ENCODE peak calls at places on chromosomes 16 and 17, in eight cellular contexts. Q is left lung; K is progenitor cell of endocrine pancreas; N is neural progenitor cell; B is GM10248; U is CD8-positive, alpha-beta T cell; H is cardiac muscle cell; M is GM13977. Y is an unnamed sample.

GRCh38 chr17:11363575-11363974 is 122.6 kb downstream of the SHISA6 start:
- DNase-seq in Q (no peak), K (no peak), N (no peak), B (no peak), U (no peak), H (no peak), M (no peak), Y (no peak)

GRCh38 chr17:9941305-9941704 is 36.2 kb upstream of the RCVRN start:
- DNase-seq in Q (no peak), K (no peak), N (no peak), B (no peak), U (no peak), H (no peak), M (no peak), Y (no peak)

GRCh38 chr17:82247856-82248671 is 19.2 kb downstream of the SLC16A3 start:
- DNase-seq in Q (peak), K (no peak), N (no peak), B (no peak), U (no peak), H (no peak), M (no peak), Y (no peak)

GRCh38 chr17:67467500-67468481 is 90.7 kb downstream of the PITPNC1 start:
- DNase-seq in Q (no peak), K (no peak), N (no peak), B (peak), U (peak), H (no peak), M (peak), Y (no peak)

GRCh38 chr17:60163108-60163784 is 13.5 kb downstream of the CA4 start:
- DNase-seq in Q (peak), K (no peak), N (peak), B (no peak), U (no peak), H (no peak), M (no peak), Y (peak)

GRCh38 chr17:69560987-69561441 is 146.5 kb downstream of the MAP2K6 start:
- DNase-seq in Q (no peak), K (no peak), N (no peak), B (no peak), U (no peak), H (no peak), M (no peak), Y (no peak)

GRCh38 chr16:75218256-75219076 is at the start of gene CTRB1:
- DNase-seq in Q (no peak), K (no peak), N (no peak), B (peak), U (no peak), H (no peak), M (peak), Y (no peak)

GRCh38 chr17:42311240-42312034 is 23.1 kb downstream of the STAT5A start:
- DNase-seq in Q (peak), K (no peak), N (peak), B (no peak), U (no peak), H (peak), M (no peak), Y (no peak)

GRCh38 chr16:84874553-84874952 is 54.8 kb downstream of the CRISPLD2 start:
- DNase-seq in Q (no peak), K (no peak), N (no peak), B (no peak), U (no peak), H (peak), M (no peak), Y (no peak)

GRCh38 chr17:3754458-3755334 is 31.0 kb downstream of the HASPIN start:
- DNase-seq in Q (peak), K (peak), N (peak), B (peak), U (peak), H (no peak), M (peak), Y (peak)

GRCh38 chr16:4958510-4959111 is 481 bp downstream of the SEC14L5 start:
- DNase-seq in Q (peak), K (no peak), N (no peak), B (no peak), U (no peak), H (no peak), M (no peak), Y (no peak)

GRCh38 chr16:17403859-17404545 is 66.8 kb downstream of the XYLT1 start:
- DNase-seq in Q (no peak), K (no peak), N (no peak), B (no peak), U (no peak), H (no peak), M (no peak), Y (no peak)

GRCh38 chr17:49180303-49180702 is 30.1 kb downstream of the GNGT2 start:
- DNase-seq in Q (peak), K (no peak), N (peak), B (peak), U (peak), H (peak), M (peak), Y (peak)

GRCh38 chr17:76243826-76244679 is 3.8 kb upstream of the RNF157 start:
- DNase-seq in Q (no peak), K (no peak), N (no peak), B (no peak), U (peak), H (peak), M (no peak), Y (no peak)

GRCh38 chr17:49585422-49586027 is 9.9 kb downstream of the NXPH3 start:
- DNase-seq in Q (no peak), K (no peak), N (peak), B (no peak), U (no peak), H (no peak), M (no peak), Y (peak)

GRCh38 chr17:30197416-30197815 is 38.1 kb downstream of the SLC6A4 start:
- DNase-seq in Q (no peak), K (no peak), N (no peak), B (no peak), U (no peak), H (no peak), M (no peak), Y (no peak)

GRCh38 chr16:54933281-54934150 is 2.9 kb downstream of the IRX5 start:
- DNase-seq in Q (peak), K (no peak), N (peak), B (no peak), U (no peak), H (no peak), M (no peak), Y (peak)

GRCh38 chr17:3892095-3892998 is 506 bp downstream of the CAMKK1 start:
- DNase-seq in Q (peak), K (peak), N (peak), B (peak), U (peak), H (peak), M (peak), Y (peak)

GRCh38 chr17:67328026-67328425 is 38.4 kb downstream of the PSMD12 start:
- DNase-seq in Q (no peak), K (no peak), N (no peak), B (no peak), U (no peak), H (no peak), M (no peak), Y (no peak)

GRCh38 chr17:82797061-82797460 is 42.8 kb downstream of the ZNF750 start:
- DNase-seq in Q (no peak), K (no peak), N (no peak), B (no peak), U (no peak), H (no peak), M (no peak), Y (no peak)

GRCh38 chr16:50154369-50154947 is 1.4 kb downstream of the TENT4B start:
- DNase-seq in Q (no peak), K (no peak), N (no peak), B (no peak), U (no peak), H (peak), M (no peak), Y (no peak)

GRCh38 chr17:4678448-4679026 is 25.4 kb downstream of the PELP1 start:
- DNase-seq in Q (no peak), K (no peak), N (no peak), B (no peak), U (no peak), H (peak), M (no peak), Y (no peak)

GRCh38 chr17:79305831-79306687 is 231.4 kb downstream of the ENGASE start:
- DNase-seq in Q (no peak), K (no peak), N (peak), B (no peak), U (no peak), H (peak), M (no peak), Y (no peak)

GRCh38 chr17:28910534-28910933 is 7.7 kb upstream of the DHRS13 start:
- DNase-seq in Q (no peak), K (no peak), N (no peak), B (no peak), U (no peak), H (no peak), M (no peak), Y (no peak)
- TF ChIP-seq CTCF in Q (no peak), K (no peak), N (no peak), B (no peak), U (no peak), H (no peak), M (no peak), Y (no peak)

GRCh38 chr17:8255499-8255898 is 6.4 kb downstream of the PFAS start:
- DNase-seq in Q (no peak), K (no peak), N (no peak), B (no peak), U (no peak), H (no peak), M (no peak), Y (no peak)
- TF ChIP-seq CTCF in Q (no peak), K (no peak), N (no peak), B (no peak), U (no peak), H (peak), M (no peak), Y (no peak)

DNA sequence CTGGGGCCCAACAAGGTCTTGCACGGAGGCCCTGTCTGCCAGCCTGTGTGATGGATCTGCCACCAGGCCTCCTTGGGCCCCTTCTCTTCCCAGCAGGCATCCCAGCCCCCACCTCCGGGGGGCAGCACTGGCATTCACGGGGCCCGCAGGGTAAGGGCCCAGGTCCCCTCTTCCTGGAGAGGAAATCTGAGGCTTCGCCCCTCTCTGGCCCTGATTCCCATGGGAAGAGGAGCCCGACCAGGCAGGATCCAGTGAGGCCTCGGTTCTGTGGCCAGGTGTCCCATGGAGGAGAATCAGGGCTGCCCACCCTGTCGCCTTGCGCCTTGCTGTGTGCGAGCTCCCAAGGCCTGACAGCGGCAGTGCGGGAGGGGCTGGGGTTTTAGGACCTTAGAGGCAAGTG is 48.4 kb downstream of the PDPK1 start:
- DNase-seq in Q (peak), K (no peak), N (peak), B (peak), U (no peak), H (no peak), M (no peak), Y (no peak)
- TF ChIP-seq CTCF in Q (no peak), K (no peak), N (peak), B (no peak), U (no peak), H (peak), M (peak), Y (peak)

GRCh38 chr16:13643412-13643811 is 276.5 kb upstream of the ERCC4 start:
- DNase-seq in Q (no peak), K (no peak), N (no peak), B (no peak), U (no peak), H (no peak), M (no peak), Y (no peak)

DNA sequence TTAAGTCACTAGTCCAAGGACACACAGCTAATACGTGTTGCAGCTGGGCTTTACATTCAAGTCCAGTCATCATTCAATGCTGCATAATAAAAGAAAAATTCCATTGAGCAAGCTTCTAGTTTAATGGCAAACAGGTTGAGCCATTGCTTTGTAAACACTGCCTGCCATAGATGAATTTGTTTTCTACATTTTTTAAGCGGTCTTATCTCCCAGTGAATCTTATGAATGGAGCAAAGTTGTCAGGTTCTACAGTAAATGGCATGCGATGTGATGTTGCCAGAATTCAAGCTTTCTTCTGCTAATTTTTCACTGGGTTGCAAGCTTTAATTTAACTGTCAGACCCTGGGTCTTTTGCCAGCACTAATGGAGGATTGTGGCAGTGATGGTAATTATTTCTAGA is 274.4 kb upstream of the ERCC4 start:
- DNase-seq in Q (no peak), K (no peak), N (no peak), B (no peak), U (no peak), H (no peak), M (no peak), Y (no peak)
- TF ChIP-seq CTCF in Q (no peak), K (no peak), N (no peak), B (no peak), U (no peak), H (no peak), M (no peak), Y (no peak)

DNA sequence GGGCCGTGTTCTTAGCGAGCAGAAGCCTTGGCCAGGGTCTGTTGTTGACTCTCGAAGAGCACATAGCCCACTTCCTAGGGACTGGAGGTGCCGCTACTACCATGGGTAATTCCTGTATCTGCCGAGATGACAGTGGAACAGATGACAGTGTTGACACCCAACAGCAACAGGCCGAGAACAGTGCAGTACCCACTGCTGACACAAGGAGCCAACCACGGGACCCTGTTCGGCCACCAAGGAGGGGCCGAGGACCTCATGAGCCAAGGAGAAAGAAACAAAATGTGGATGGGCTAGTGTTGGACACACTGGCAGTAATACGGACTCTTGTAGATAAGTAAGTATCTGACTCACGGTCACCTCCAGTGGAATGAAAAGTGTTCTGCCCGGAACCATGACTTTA is 18.5 kb downstream of the RSPRY1 start:
- DNase-seq in Q (no peak), K (no peak), N (peak), B (no peak), U (no peak), H (no peak), M (no peak), Y (peak)
- TF ChIP-seq CTCF in Q (no peak), K (peak), N (peak), B (no peak), U (no peak), H (no peak), M (no peak), Y (peak)

GRCh38 chr16:67861877-67862276 is 11.0 kb upstream of the EDC4 start:
- DNase-seq in Q (no peak), K (no peak), N (no peak), B (no peak), U (no peak), H (no peak), M (no peak), Y (no peak)

GRCh38 chr16:67868290-67868689 is 4.6 kb upstream of the EDC4 start:
- DNase-seq in Q (no peak), K (no peak), N (no peak), B (no peak), U (no peak), H (no peak), M (no peak), Y (no peak)

GRCh38 chr16:67862623-67863583 is 9.9 kb upstream of the EDC4 start:
- DNase-seq in Q (no peak), K (no peak), N (no peak), B (no peak), U (no peak), H (peak), M (no peak), Y (no peak)

GRCh38 chr16:67864594-67864993 is 8.3 kb upstream of the EDC4 start:
- DNase-seq in Q (no peak), K (no peak), N (peak), B (no peak), U (no peak), H (no peak), M (no peak), Y (no peak)

DNA sequence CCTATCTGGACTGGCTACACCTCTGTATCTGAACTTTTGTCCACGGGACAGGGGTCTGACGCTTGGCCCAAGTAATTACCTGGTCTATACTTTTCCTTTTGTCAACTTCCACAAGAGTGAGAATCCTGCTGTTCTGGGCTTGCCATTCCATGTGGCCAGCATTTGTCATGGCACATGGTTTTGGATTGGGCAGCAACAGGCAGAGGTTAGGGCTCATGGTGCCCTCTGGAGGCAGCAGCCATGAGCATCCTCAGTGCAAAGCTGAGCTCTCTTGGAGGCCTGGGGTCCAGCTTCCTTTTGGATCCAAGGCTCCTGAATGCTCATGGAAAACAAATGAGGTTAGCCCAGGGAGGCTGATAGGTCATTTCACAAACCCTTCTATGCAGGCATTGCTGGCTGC is 7.5 kb upstream of the EDC4 start:
- DNase-seq in Q (no peak), K (no peak), N (peak), B (no peak), U (no peak), H (peak), M (no peak), Y (peak)
- TF ChIP-seq CTCF in Q (no peak), K (peak), N (peak), B (peak), U (no peak), H (peak), M (peak), Y (no peak)

DNA sequence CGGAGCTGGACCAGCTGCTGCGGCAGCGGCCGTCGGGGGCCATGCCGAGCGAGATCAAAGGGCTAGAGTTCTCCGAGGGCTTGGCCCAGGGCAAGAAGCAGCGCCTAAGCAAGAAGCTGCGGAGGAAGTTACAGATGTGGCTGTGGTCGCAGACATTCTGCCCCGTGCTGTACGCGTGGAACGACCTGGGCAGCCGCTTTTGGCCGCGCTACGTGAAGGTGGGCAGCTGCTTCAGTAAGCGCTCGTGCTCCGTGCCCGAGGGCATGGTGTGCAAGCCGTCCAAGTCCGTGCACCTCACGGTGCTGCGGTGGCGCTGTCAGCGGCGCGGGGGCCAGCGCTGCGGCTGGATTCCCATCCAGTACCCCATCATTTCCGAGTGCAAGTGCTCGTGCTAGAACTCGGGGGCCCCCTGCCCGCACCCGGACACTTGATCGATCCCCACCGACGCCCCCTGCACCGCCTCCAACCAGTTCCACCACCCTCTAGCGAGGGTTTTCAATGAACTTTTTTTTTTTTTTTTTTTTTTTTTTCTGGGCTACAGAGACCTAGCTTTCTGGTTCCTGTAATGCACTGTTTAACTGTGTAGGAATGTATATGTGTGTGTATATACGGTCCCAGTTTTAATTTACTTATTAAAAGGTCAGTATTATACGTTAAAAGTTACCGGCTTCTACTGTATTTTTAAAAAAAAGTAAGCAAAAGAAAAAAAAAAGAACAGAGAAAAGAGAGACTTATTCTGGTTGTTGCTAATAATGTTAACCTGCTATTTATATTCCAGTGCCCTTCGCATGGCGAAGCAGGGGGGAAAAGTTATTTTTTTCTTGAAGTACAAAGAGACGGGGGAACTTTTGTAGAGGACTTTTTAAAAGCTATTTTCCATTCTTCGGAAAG is 1.3 kb downstream of the NOG start:
- DNase-seq in Q (peak), K (no peak), N (peak), B (peak), U (peak), H (no peak), M (peak), Y (peak)
- TF ChIP-seq CTCF in Q (no peak), K (peak), N (no peak), B (no peak), U (no peak), H (no peak), M (no peak), Y (no peak)

Y was measured in endothelial cell.